ENCODE peak calls at places on chromosome 16, in four cellular contexts. N is fibroblast of lung, X is mammary epithelial cell, A is psoas muscle. F is an unnamed sample.

GRCh38 chr16:25141648-25142047 is 30.1 kb downstream of the LCMT1 start:
- DNase-seq in N (peak; percentile 9), X (no peak), A (no peak), F (no peak)

GRCh38 chr16:73043828-73044493 is 4.0 kb downstream of the ZFHX3 start:
- DNase-seq in N (no peak), X (no peak), A (peak; percentile 69), F (no peak)

GRCh38 chr16:76118344-76118743 is 158.9 kb upstream of the CNTNAP4 start:
- DNase-seq in N (no peak), X (peak; percentile 1), A (no peak), F (no peak)

GRCh38 chr16:64390102-64390501 is 731.8 kb downstream of the CDH11 start:
- DNase-seq in N (no peak), X (no peak), A (no peak), F (no peak)

GRCh38 chr16:52090080-52090479 is 456.9 kb downstream of the TOX3 start:
- DNase-seq in N (no peak), X (peak; percentile 66), A (no peak), F (no peak)

GRCh38 chr16:70476272-70477020 is 22.1 kb downstream of the FCSK start:
- DNase-seq in N (peak; percentile 81), X (peak; percentile 52), A (no peak), F (no peak)

GRCh38 chr16:84618428-84619102 is 687 bp upstream of the COTL1 start:
- DNase-seq in N (peak; percentile 95), X (peak; percentile 93), A (no peak), F (peak; percentile 72)

GRCh38 chr16:88382491-88383400 is at the start of gene ZNF469:
- DNase-seq in N (peak; percentile 36), X (no peak), A (peak; percentile 60), F (no peak)

GRCh38 chr16:84690088-84690819 is 9.5 kb upstream of the USP10 start:
- DNase-seq in N (no peak), X (no peak), A (no peak), F (no peak)

GRCh38 chr16:22360963-22361659 is 13.3 kb downstream of the CDR2 start:
- DNase-seq in N (no peak), X (no peak), A (no peak), F (no peak)

GRCh38 chr16:27446721-27447120 is 44.7 kb downstream of the IL21R start:
- DNase-seq in N (no peak), X (no peak), A (no peak), F (no peak)

GRCh38 chr16:69499541-69500255 is 66.1 kb upstream of the NFAT5 start:
- DNase-seq in N (no peak), X (no peak), A (no peak), F (no peak)

GRCh38 chr16:3646348-3646920 is 8.1 kb upstream of the DNASE1 start:
- DNase-seq in N (no peak), X (no peak), A (no peak), F (no peak)

GRCh38 chr16:12162151-12162559 is 185.6 kb downstream of the SNX29 start:
- DNase-seq in N (peak; percentile 94), X (no peak), A (no peak), F (no peak)

GRCh38 chr16:87305505-87306391 is 11.4 kb downstream of the C16orf95 start:
- DNase-seq in N (peak; percentile 30), X (peak; percentile 41), A (no peak), F (no peak)

GRCh38 chr16:27520982-27521673 is 28.6 kb downstream of the GTF3C1 start:
- DNase-seq in N (peak; percentile 41), X (no peak), A (peak; percentile 90), F (peak; percentile 88)

GRCh38 chr16:89921699-89922476 is 1.3 kb upstream of the TUBB3 start:
- DNase-seq in N (peak; percentile 93), X (peak; percentile 87), A (peak; percentile 77), F (peak; percentile 92)

GRCh38 chr16:14669776-14670175 is 24.3 kb downstream of the PLA2G10 start:
- DNase-seq in N (no peak), X (no peak), A (no peak), F (no peak)

GRCh38 chr16:74768239-74768638 is 6.4 kb downstream of the FA2H start:
- DNase-seq in N (no peak), X (no peak), A (no peak), F (no peak)

GRCh38 chr16:27839419-27839818 is 224.1 kb downstream of the GSG1L start:
- DNase-seq in N (no peak), X (peak; percentile 41), A (no peak), F (no peak)

DNA sequence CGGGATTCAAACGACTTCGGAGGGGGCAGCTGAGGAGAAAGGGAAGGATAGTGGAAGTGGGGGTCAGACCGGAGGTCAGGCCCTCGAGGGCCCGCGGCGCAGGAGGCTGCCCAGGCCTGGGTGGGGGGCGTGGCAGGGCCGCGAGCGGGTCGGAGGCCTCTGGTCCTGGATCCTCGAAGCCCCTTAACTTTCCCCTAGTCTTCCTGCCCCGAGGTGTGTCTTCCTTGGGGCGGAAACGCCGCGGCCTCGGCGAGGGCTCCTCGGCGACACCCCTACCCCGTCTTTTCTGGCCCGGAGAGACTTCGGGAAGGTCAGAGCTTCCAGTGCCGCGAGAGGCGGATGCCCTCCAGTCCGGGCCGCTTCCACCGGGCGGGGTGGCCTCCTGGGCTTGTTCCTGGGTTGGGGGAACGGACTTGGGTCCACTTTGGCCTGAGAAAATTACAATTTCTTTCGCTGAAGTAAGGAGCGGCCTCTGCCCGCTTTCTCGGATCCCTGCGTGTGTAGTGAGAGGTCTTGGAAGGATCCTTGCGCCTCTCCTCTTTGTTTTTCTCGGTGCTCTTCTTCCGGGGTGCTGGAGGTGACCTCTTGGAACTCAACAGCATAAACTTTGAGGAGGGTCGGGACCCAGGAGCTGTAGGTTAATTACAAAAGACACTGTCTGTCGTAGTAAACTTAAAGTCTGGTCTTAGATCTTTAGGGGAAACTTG is 501 bp downstream of the IST1 start:
- DNase-seq in N (peak; percentile 55), X (peak; percentile 50), A (peak; percentile 69), F (no peak)
- H3K4me3 ChIP-seq in N (peak overlapping the region; percentile 100), X (peak overlapping the region; percentile 87), A (peak overlapping the region; percentile 81), F (peak overlapping the region; percentile 81)

GRCh38 chr16:638836-639235 is 2.7 kb upstream of the METTL26 start:
- DNase-seq in N (no peak), X (no peak), A (no peak), F (no peak)
- H3K27ac ChIP-seq in N (no peak overlapping the region), X (no peak overlapping the region), A (peak overlapping the region; percentile 27), F (peak overlapping the region; percentile 99)

GRCh38 chr16:1505073-1505844 is 12.1 kb downstream of the TELO2 start:
- DNase-seq in N (no peak), X (no peak), A (peak; percentile 50), F (no peak)
- H3K36me3 ChIP-seq in N (peaks cover 28% of the 10 kb centered on the region), X (peaks cover 13% of the 10 kb centered on the region), A (peaks cover 7% of the 10 kb centered on the region), F (peaks cover 50% of the 10 kb centered on the region)

GRCh38 chr16:81403208-81403600 is 41.4 kb upstream of the CMIP start:
- DNase-seq in N (no peak), X (no peak), A (no peak), F (no peak)

GRCh38 chr16:81401035-81401950 is 43.3 kb upstream of the CMIP start:
- DNase-seq in N (peak; percentile 11), X (peak; percentile 96), A (no peak), F (peak; percentile 61)

GRCh38 chr16:81405702-81406113 is 38.9 kb upstream of the CMIP start:
- DNase-seq in N (peak; percentile 67), X (peak; percentile 98), A (no peak), F (no peak)

GRCh38 chr16:81399909-81400308 is 44.7 kb upstream of the CMIP start:
- DNase-seq in N (no peak), X (no peak), A (no peak), F (no peak)

GRCh38 chr16:81403601-81404391 is 40.8 kb upstream of the CMIP start:
- DNase-seq in N (peak; percentile 60), X (peak; percentile 69), A (peak; percentile 89), F (peak; percentile 88)
- H3K4me3 ChIP-seq in N (no peak overlapping the region), X (no peak overlapping the region), A (peak overlapping the region; percentile 50), F (no peak overlapping the region)

DNA sequence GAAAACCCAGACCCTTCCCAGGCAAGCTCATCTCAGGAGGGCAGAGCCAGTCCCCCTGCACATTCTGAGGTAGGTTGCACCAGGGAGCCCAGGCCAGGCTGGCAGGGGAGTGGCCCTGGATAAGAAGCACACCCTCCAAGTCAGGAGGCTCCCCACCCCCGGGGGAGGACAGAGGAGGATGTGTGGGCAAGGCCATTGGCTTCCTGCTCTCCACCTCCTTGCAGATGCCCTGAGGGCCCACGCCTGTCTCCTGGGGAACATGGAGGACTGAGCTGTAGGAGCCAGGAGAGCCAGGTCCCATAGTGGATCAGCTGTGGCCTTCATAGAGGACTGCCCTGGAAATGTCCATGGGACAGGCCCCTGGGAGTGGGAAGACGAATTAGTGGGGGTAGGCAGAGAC is 126.7 kb downstream of the IRF8 start:
- DNase-seq in N (no peak), X (no peak), A (no peak), F (no peak)
- H3K27ac ChIP-seq in N (no peak overlapping the region), X (no peak overlapping the region), A (no peak overlapping the region), F (no peak overlapping the region)

DNA sequence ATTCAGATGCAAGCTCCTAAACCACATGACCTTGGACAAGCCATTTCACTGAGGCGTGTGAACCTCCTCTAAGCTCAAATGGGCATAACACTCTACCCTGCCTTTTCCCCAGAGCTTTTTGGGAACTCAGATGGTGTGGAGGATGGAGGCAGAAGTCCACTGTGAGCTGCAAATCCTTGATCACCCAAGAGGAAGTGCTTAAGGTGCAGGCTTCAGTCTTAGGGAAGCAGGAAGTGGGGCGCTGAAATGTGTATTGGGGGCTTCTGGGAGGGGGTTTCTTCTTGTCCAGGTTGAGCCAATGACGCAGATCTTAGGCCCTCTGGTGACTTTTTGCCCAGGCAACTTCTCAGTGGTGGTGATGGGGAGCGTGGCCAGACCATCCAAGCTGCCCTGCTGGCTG is 12.9 kb downstream of the CIITA start:
- DNase-seq in N (no peak), X (no peak), A (no peak), F (no peak)
- H3K36me3 ChIP-seq in N (no peaks in the 10 kb centered on the region), X (no peaks in the 10 kb centered on the region), A (no peaks in the 10 kb centered on the region), F (no peaks in the 10 kb centered on the region)